ENCODE peak calls at places on chromosomes 1 and 21, in ten cellular contexts. M, V, G, D, J, K, T, H, O and L are unnamed samples.

GRCh38 chr1:61078611-61079010 is 3.8 kb upstream of the NFIA start:
- DNase-seq in M (no peak), V (no peak), G (no peak), D (no peak), J (peak; percentile 60), K (no peak), T (no peak), H (no peak), O (no peak), L (no peak)

GRCh38 chr1:110634455-110635281 is 28.5 kb upstream of the KCNA2 start:
- DNase-seq in M (peak; percentile 54), V (peak; percentile 76), G (no peak), D (no peak), J (peak; percentile 82), K (peak; percentile 89), T (no peak), H (peak; percentile 91), O (peak; percentile 53), L (peak; percentile 80)

GRCh38 chr21:31186916-31187315 is 148.6 kb upstream of the KRTAP19-8 start:
- DNase-seq in M (no peak), V (no peak), G (no peak), D (no peak), J (no peak), K (no peak), T (no peak), H (no peak), O (no peak), L (no peak)

GRCh38 chr1:191895462-191896058 is 262.7 kb upstream of the RGS18 start:
- DNase-seq in M (no peak), V (no peak), G (no peak), D (no peak), J (no peak), K (no peak), T (no peak), H (no peak), O (no peak), L (no peak)

GRCh38 chr1:192225713-192226112 is 67.5 kb downstream of the RGS18 start:
- DNase-seq in M (no peak), V (peak; percentile 74), G (no peak), D (no peak), J (peak; percentile 59), K (no peak), T (peak; percentile 73), H (no peak), O (no peak), L (no peak)

GRCh38 chr1:54493608-54494007 is 54.4 kb upstream of the ACOT11 start:
- DNase-seq in M (no peak), V (peak; percentile 35), G (no peak), D (no peak), J (peak; percentile 15), K (no peak), T (no peak), H (no peak), O (no peak), L (no peak)

GRCh38 chr1:47766832-47767740 is 230.1 kb downstream of the TRABD2B start:
- DNase-seq in M (no peak), V (no peak), G (no peak), D (no peak), J (no peak), K (no peak), T (no peak), H (no peak), O (no peak), L (no peak)

GRCh38 chr1:185686996-185687778 is 47.0 kb upstream of the HMCN1 start:
- DNase-seq in M (no peak), V (no peak), G (no peak), D (no peak), J (no peak), K (no peak), T (no peak), H (no peak), O (no peak), L (no peak)

GRCh38 chr1:217253985-217254384 is 376.9 kb downstream of the GPATCH2 start:
- DNase-seq in M (no peak), V (no peak), G (no peak), D (no peak), J (no peak), K (no peak), T (no peak), H (no peak), O (no peak), L (no peak)

GRCh38 chr1:213938776-213939175 is 49.0 kb upstream of the PROX1 start:
- DNase-seq in M (no peak), V (no peak), G (no peak), D (no peak), J (no peak), K (no peak), T (no peak), H (no peak), O (no peak), L (no peak)

GRCh38 chr1:107140703-107141490 is at the start of gene NTNG1:
- DNase-seq in M (no peak), V (peak; percentile 44), G (peak; percentile 53), D (no peak), J (no peak), K (peak; percentile 52), T (no peak), H (no peak), O (peak; percentile 0), L (no peak)

GRCh38 chr1:182297312-182297711 is 94.3 kb downstream of the GLUL start:
- DNase-seq in M (no peak), V (no peak), G (no peak), D (no peak), J (no peak), K (no peak), T (no peak), H (no peak), O (no peak), L (no peak)

GRCh38 chr1:167650266-167651160 is 20.5 kb downstream of the RCSD1 start:
- DNase-seq in M (no peak), V (no peak), G (no peak), D (no peak), J (no peak), K (peak; percentile 41), T (no peak), H (no peak), O (no peak), L (no peak)

GRCh38 chr1:230858918-230859819 is 9.2 kb downstream of the C1orf198 start:
- DNase-seq in M (no peak), V (no peak), G (no peak), D (no peak), J (no peak), K (no peak), T (peak; percentile 83), H (no peak), O (no peak), L (no peak)

GRCh38 chr1:187409341-187409740 is 580.6 kb downstream of the PLA2G4A start:
- DNase-seq in M (no peak), V (peak; percentile 17), G (no peak), D (no peak), J (peak; percentile 19), K (no peak), T (no peak), H (no peak), O (no peak), L (no peak)

GRCh38 chr1:216221260-216221700 is 202.0 kb downstream of the USH2A start:
- DNase-seq in M (no peak), V (peak; percentile 75), G (peak; percentile 22), D (peak; percentile 72), J (peak; percentile 78), K (peak; percentile 24), T (peak; percentile 77), H (no peak), O (no peak), L (no peak)

GRCh38 chr1:235133086-235133485 is 4.4 kb upstream of the TOMM20 start:
- DNase-seq in M (no peak), V (no peak), G (no peak), D (no peak), J (no peak), K (no peak), T (no peak), H (no peak), O (no peak), L (no peak)

GRCh38 chr1:29465755-29466154 is 229.4 kb downstream of the PTPRU start:
- DNase-seq in M (no peak), V (no peak), G (no peak), D (no peak), J (peak; percentile 22), K (no peak), T (peak; percentile 18), H (no peak), O (no peak), L (no peak)

GRCh38 chr1:39160703-39161102 is 43.8 kb upstream of the MACF1 start:
- DNase-seq in M (no peak), V (no peak), G (no peak), D (no peak), J (peak; percentile 37), K (no peak), T (no peak), H (no peak), O (no peak), L (no peak)

GRCh38 chr1:27438621-27439061 is 46.2 kb downstream of the GPR3 start:
- DNase-seq in M (no peak), V (no peak), G (no peak), D (no peak), J (no peak), K (no peak), T (no peak), H (no peak), O (no peak), L (no peak)

GRCh38 chr21:42219606-42220137 is 732 bp downstream of the ABCG1 start:
- DNase-seq in M (peak; percentile 33), V (no peak), G (peak; percentile 67), D (no peak), J (no peak), K (no peak), T (no peak), H (peak; percentile 28), O (no peak), L (no peak)